ENCODE peak calls at places on chromosomes 6 and 20, in five cellular contexts. Q is foreskin fibroblast, I is SIG-M5, Y is choroid plexus epithelial cell, V is breast epithelium. J is an unnamed sample.
A peak's percentile ranks its signal among the peaks of the same experiment; 100 is the strongest.

GRCh38 chr6:2760882-2761842 is 4.0 kb upstream of the WRNIP1 start:
- DNase-seq in Q (no peak), I (no peak), Y (no peak), V (no peak), J (peak; percentile 35)

GRCh38 chr20:50197463-50197862 is 6.8 kb downstream of the CEBPB start:
- DNase-seq in Q (no peak), I (no peak), Y (no peak), V (no peak), J (no peak)

GRCh38 chr20:23752019-23752418 is 1.3 kb upstream of the CST1 start:
- DNase-seq in Q (no peak), I (no peak), Y (no peak), V (no peak), J (no peak)

GRCh38 chr6:157606516-157606915 is 216.5 kb upstream of the SNX9 start:
- DNase-seq in Q (no peak), I (no peak), Y (no peak), V (no peak), J (no peak)

GRCh38 chr6:167572841-167573271 is 248.0 kb downstream of the TTLL2 start:
- DNase-seq in Q (no peak), I (no peak), Y (no peak), V (peak; percentile 30), J (no peak)

GRCh38 chr6:105034470-105034869 is 77.6 kb downstream of the LIN28B start:
- DNase-seq in Q (no peak), I (no peak), Y (no peak), V (no peak), J (no peak)

GRCh38 chr20:16801919-16802651 is 53.9 kb downstream of the OTOR start:
- DNase-seq in Q (peak; percentile 76), I (no peak), Y (peak; percentile 73), V (peak; percentile 64), J (peak; percentile 53)

GRCh38 chr6:113921299-113921904 is 49.5 kb downstream of the HDAC2 start:
- DNase-seq in Q (no peak), I (no peak), Y (no peak), V (no peak), J (no peak)

GRCh38 chr20:62977613-62978558 is 25.4 kb downstream of the SLC17A9 start:
- DNase-seq in Q (no peak), I (no peak), Y (no peak), V (no peak), J (no peak)

GRCh38 chr6:39061588-39061987 is 13.0 kb downstream of the GLP1R start:
- DNase-seq in Q (no peak), I (no peak), Y (no peak), V (no peak), J (no peak)

GRCh38 chr6:23343610-23344306 is 774.4 kb downstream of the HDGFL1 start:
- DNase-seq in Q (no peak), I (no peak), Y (no peak), V (no peak), J (no peak)

GRCh38 chr6:32558426-32559057 is 28.5 kb upstream of the HLA-DRB5 start:
- DNase-seq in Q (no peak), I (no peak), Y (no peak), V (no peak), J (no peak)

GRCh38 chr6:155400022-155400965 is 55.3 kb downstream of the NOX3 start:
- DNase-seq in Q (peak; percentile 42), I (no peak), Y (no peak), V (no peak), J (no peak)

GRCh38 chr6:402901-403658 is 11.5 kb downstream of the IRF4 start:
- DNase-seq in Q (no peak), I (no peak), Y (no peak), V (no peak), J (no peak)

GRCh38 chr6:52013035-52013434 is 74.4 kb downstream of the PKHD1 start:
- DNase-seq in Q (no peak), I (no peak), Y (no peak), V (no peak), J (no peak)